ENCODE peak calls at places on chromosomes 6 and 20, in four cellular contexts. F is IMR-90, P is ovary, X is fibroblast of lung. U is an unnamed sample. For H3K9me3, the result is how much of the 10 kb centered on the place peaks cover.

GRCh38 chr6:14540276-14540675 is 422.7 kb downstream of the CD83 start:
- DNase-seq in F (peak), P (no peak), X (peak), U (no peak)

GRCh38 chr6:56775498-56776166 is 132.9 kb upstream of the DST start:
- DNase-seq in F (no peak), P (no peak), X (no peak), U (no peak)

GRCh38 chr6:163670283-163670682 is 255.8 kb downstream of the QKI start:
- DNase-seq in F (no peak), P (no peak), X (no peak), U (no peak)

GRCh38 chr6:44062771-44063560 is 64.3 kb downstream of the MRPL14 start:
- DNase-seq in F (no peak), P (no peak), X (no peak), U (peak)

GRCh38 chr6:31083742-31084354 is 28.5 kb downstream of the C6orf15 start:
- DNase-seq in F (peak), P (no peak), X (peak), U (no peak)

GRCh38 chr6:15888798-15889772 is 226.3 kb upstream of the DTNBP1 start:
- DNase-seq in F (no peak), P (no peak), X (no peak), U (no peak)

GRCh38 chr20:16922834-16923233 is 174.7 kb downstream of the OTOR start:
- DNase-seq in F (peak), P (no peak), X (peak), U (no peak)

GRCh38 chr6:151400473-151400872 is 9.1 kb upstream of the ZBTB2 start:
- DNase-seq in F (peak), P (no peak), X (no peak), U (no peak)

GRCh38 chr20:9218412-9219001 is 149.6 kb downstream of the PLCB4 start:
- DNase-seq in F (peak), P (no peak), X (peak), U (no peak)

GRCh38 chr6:44301782-44302564 is 11.2 kb downstream of the AARS2 start:
- DNase-seq in F (no peak), P (no peak), X (no peak), U (no peak)

GRCh38 chr6:21742238-21742660 is 148.7 kb downstream of the SOX4 start:
- DNase-seq in F (peak), P (no peak), X (peak), U (no peak)

GRCh38 chr6:29834564-29835436 is 7.2 kb downstream of the HLA-G start:
- DNase-seq in F (no peak), P (no peak), X (peak), U (no peak)

GRCh38 chr6:113873043-113873667 is 16.0 kb downstream of the MARCKS start:
- DNase-seq in F (no peak), P (no peak), X (no peak), U (peak)

GRCh38 chr6:49563006-49563886 is 12.8 kb downstream of the C6orf141 start:
- DNase-seq in F (no peak), P (no peak), X (no peak), U (no peak)

GRCh38 chr20:53574819-53575218 is 18.8 kb downstream of the ZNF217 start:
- DNase-seq in F (no peak), P (no peak), X (no peak), U (no peak)

GRCh38 chr20:23078994-23079364 is 7.1 kb downstream of the CD93 start:
- DNase-seq in F (no peak), P (no peak), X (no peak), U (no peak)

GRCh38 chr20:54078296-54078695 is 7.9 kb upstream of the BCAS1 start:
- DNase-seq in F (no peak), P (no peak), X (no peak), U (peak)

GRCh38 chr20:18197382-18198070 is 59.9 kb downstream of the KAT14 start:
- DNase-seq in F (no peak), P (no peak), X (no peak), U (no peak)

GRCh38 chr20:32645134-32645533 is 28.6 kb downstream of the C20orf203 start:
- DNase-seq in F (no peak), P (no peak), X (no peak), U (no peak)

GRCh38 chr6:107673076-107673494 is 151.0 kb downstream of the SCML4 start:
- DNase-seq in F (no peak), P (no peak), X (no peak), U (no peak)

GRCh38 chr20:4871486-4871885 is 129.8 kb downstream of the SLC23A2 start:
- DNase-seq in F (no peak), P (no peak), X (no peak), U (no peak)

GRCh38 chr20:19903168-19903676 is 113.9 kb upstream of the NAA20 start:
- DNase-seq in F (peak), P (peak), X (peak), U (peak)

GRCh38 chr20:18802012-18802634 is 11.5 kb upstream of the SCP2D1 start:
- DNase-seq in F (no peak), P (no peak), X (no peak), U (no peak)

GRCh38 chr6:830667-831327 is 137.9 kb upstream of the EXOC2 start:
- DNase-seq in F (no peak), P (no peak), X (no peak), U (no peak)

GRCh38 chr6:128508588-128509296 is 11.7 kb downstream of the PTPRK start:
- DNase-seq in F (peak), P (no peak), X (peak), U (no peak)

GRCh38 chr6:16493112-16493511 is 254.7 kb downstream of the GMPR start:
- DNase-seq in F (no peak), P (no peak), X (no peak), U (no peak)

GRCh38 chr20:25057234-25058050 is 497 bp downstream of the ACSS1 start:
- DNase-seq in F (peak), P (peak), X (peak), U (peak)

GRCh38 chr20:63057133-63058117 is 50.7 kb upstream of the BHLHE23 start:
- DNase-seq in F (no peak), P (no peak), X (peak), U (no peak)

GRCh38 chr6:111461860-111462259 is 21.2 kb downstream of the REV3L start:
- DNase-seq in F (no peak), P (no peak), X (no peak), U (peak)

GRCh38 chr6:25601797-25602679 is 50.0 kb upstream of the SCGN start:
- DNase-seq in F (peak), P (no peak), X (peak), U (peak)

GRCh38 chr20:38828514-38829295 is 23.2 kb downstream of the PPP1R16B start:
- DNase-seq in F (no peak), P (no peak), X (no peak), U (no peak)

GRCh38 chr6:149887343-149887742 is 10.6 kb downstream of the RAET1E start:
- DNase-seq in F (peak), P (no peak), X (peak), U (no peak)

GRCh38 chr20:31569163-31570020 is 35.7 kb upstream of the ID1 start:
- DNase-seq in F (peak), P (peak), X (peak), U (peak)

GRCh38 chr6:154852700-154853099 is 119.5 kb downstream of the SCAF8 start:
- DNase-seq in F (peak), P (no peak), X (peak), U (no peak)

GRCh38 chr20:4956200-4956810 is 45.0 kb downstream of the SLC23A2 start:
- DNase-seq in F (peak), P (no peak), X (peak), U (peak)

GRCh38 chr20:7146552-7147219 is 379.2 kb downstream of the BMP2 start:
- DNase-seq in F (no peak), P (no peak), X (no peak), U (no peak)

GRCh38 chr6:111663692-111664564 is 58.2 kb upstream of the TRAF3IP2 start:
- DNase-seq in F (peak), P (peak), X (peak), U (no peak)

GRCh38 chr6:58419321-58419720 is 1101.9 kb downstream of the PRIM2 start:
- DNase-seq in F (no peak), P (no peak), X (no peak), U (no peak)

GRCh38 chr6:132179955-132180354 is 221.3 kb downstream of the MOXD1 start:
- DNase-seq in F (no peak), P (no peak), X (no peak), U (peak)

DNA sequence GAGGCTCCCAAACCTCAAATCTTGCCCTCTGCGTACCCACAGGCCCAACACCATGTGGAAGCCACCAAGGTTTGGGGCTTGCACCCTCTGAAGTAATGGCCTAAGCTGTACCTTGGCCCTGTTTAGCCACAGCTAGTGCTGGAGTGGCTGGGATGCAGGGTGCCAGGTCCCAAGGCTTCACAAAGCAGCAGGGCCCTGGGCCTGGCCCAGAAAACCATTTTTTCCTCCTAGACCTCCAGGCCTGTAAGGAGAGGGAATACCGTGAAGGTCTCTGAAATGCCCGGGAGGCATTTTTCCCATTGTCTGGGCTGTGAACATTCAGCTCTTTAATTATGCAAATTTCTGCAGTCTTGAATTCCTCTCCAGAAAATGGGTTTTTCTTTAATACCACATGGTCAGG is 223.7 kb upstream of the CCN2 start:
- DNase-seq in F (no peak), P (no peak), X (no peak), U (no peak)
- H3K9me3 ChIP-seq in F (under half), P (under half), X (under half), U (under half)

GRCh38 chr6:132400641-132401119 is 595 bp downstream of the MOXD1 start:
- DNase-seq in F (no peak), P (no peak), X (no peak), U (no peak)
- H3K4me3 ChIP-seq in F (peak), P (peak), X (peak), U (peak)

GRCh38 chr6:67882436-67883311 is 752.4 kb upstream of the ADGRB3 start:
- DNase-seq in F (no peak), P (no peak), X (no peak), U (no peak)

GRCh38 chr6:67881706-67882065 is 753.4 kb upstream of the ADGRB3 start:
- DNase-seq in F (no peak), P (no peak), X (no peak), U (no peak)

GRCh38 chr6:67883500-67884366 is 751.3 kb upstream of the ADGRB3 start:
- DNase-seq in F (no peak), P (no peak), X (no peak), U (no peak)

GRCh38 chr6:67884442-67884841 is 750.6 kb upstream of the ADGRB3 start:
- DNase-seq in F (no peak), P (no peak), X (no peak), U (no peak)

GRCh38 chr6:67880939-67881705 is 754.0 kb upstream of the ADGRB3 start:
- DNase-seq in F (no peak), P (no peak), X (peak), U (no peak)
- H3K9me3 ChIP-seq in F (under half), P (under half), X (under half), U (under half)

GRCh38 chr6:148590881-148591280 is 155.9 kb upstream of the UST start:
- DNase-seq in F (no peak), P (no peak), X (no peak), U (no peak)

GRCh38 chr6:148591656-148592055 is 155.2 kb upstream of the UST start:
- DNase-seq in F (no peak), P (no peak), X (no peak), U (no peak)

GRCh38 chr6:148595550-148595949 is 151.3 kb upstream of the UST start:
- DNase-seq in F (no peak), P (no peak), X (no peak), U (no peak)

GRCh38 chr6:148593813-148594170 is 153.0 kb upstream of the UST start:
- DNase-seq in F (no peak), P (no peak), X (no peak), U (no peak)

DNA sequence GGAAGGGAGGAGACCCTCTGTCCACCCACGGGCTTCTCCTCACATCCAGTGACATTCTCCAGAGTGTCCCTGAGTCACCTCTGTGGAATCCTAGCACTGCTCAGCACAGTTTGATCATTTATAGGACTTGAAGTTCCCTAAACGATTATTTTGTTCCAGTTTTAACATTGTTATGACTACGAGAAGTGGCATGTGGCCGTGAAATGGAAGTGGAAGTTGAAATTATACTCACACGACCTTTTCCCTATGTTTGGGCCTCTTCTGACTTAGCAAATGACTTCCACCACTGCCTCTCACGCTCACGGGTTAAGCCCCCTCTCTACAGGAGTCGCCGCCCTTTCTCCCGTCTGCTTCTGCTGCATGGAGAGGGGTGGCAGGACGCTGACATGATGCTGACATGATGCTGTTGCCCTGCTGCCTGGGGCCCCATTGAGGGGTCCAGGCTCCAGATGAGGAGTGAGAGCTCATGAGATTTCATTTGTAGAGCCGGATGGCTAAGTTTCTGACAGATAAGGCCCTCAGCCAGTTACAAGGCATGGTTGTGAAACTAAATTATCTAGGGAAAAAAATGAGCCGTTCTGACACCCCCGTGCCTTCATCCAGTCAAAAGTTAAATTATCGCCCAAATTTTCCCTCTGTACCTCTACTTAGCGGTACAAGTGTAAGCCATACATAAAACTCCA is 153.6 kb upstream of the UST start:
- DNase-seq in F (peak), P (no peak), X (peak), U (no peak)
- H3K4me3 ChIP-seq in F (no peak), P (no peak), X (no peak), U (no peak)

DNA sequence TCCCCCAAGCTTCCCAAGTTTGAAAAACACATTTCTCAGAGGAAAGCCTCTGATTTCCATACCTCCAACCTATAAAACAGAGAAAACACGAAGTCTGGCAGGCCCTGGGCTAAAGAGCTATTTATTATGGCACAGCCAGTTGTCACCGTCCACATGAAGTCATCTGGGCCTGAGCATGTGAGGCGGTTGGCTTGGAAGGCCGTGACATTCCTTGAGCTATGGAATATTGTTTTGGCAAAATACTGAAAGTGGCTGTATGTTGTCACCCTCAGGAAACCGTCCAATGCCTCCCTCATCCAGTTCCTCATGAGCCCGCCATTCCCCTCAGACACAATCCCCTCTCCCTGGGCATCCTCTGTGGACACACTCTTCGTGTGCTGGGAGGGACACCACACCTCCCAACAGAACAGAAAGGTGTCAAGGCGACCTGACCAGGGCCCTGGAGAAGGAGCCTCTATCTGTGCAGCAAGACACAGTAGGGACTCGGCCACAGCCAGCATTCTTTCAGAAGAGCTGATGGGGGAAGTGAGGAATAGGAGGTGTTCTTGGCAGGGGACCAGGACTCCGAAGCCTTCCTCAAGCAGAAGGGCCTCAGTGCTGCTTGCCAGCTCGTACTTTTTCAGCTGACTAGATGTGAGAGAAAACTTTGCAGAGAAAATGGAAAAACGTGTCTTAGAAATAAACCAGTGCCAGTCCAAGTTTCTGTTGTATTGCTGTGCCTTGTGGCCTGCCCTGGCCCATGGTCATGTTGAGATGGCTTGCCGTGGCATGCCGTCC is 120.5 kb downstream of the SOD2 start:
- DNase-seq in F (no peak), P (no peak), X (no peak), U (no peak)
- H3K9me3 ChIP-seq in F (under half), P (under half), X (under half), U (under half)

DNA sequence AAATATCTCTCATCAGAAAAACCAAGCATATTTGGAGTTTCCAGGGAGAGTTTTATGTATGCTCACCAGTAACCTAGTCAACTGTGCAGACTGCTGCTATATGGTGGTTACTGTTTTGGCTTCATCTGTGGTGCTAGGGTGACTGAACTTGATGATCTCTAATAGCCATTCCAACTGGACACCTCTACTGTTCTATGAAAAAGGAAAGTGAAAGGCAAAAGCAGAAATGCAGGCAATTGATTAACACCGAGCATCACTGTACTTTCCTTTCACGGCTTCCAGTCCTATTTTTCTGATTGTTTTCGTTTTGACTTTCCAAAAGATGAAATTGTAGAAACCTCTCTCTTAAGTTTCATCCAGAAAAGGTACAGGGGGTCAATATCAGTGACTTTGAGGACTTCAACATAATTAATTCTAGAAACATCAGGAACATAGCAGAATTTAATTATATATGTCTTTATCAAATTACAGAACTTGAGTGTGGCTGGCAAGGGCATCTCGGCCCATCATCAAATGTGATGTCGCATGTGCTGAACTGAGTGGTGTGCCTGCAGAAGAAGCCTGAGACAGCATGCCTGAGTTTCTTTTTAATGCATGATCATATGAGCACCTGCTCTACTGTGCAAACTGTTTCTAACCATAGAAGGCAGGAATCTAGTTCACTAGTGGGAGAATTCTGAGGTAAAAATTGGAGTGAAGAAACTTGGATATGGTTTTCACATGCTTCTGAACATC is 464.3 kb upstream of the FLRT3 start:
- DNase-seq in F (no peak), P (no peak), X (no peak), U (no peak)
- H3K4me3 ChIP-seq in F (no peak), P (no peak), X (no peak), U (no peak)

GRCh38 chr6:78565997-78566396 is 301.4 kb upstream of the IRAK1BP1 start:
- DNase-seq in F (no peak), P (no peak), X (no peak), U (no peak)

GRCh38 chr6:78570044-78570443 is 297.3 kb upstream of the IRAK1BP1 start:
- DNase-seq in F (no peak), P (no peak), X (no peak), U (no peak)
- H3K9me3 ChIP-seq in F (under half), P (under half), X (under half), U (under half)

DNA sequence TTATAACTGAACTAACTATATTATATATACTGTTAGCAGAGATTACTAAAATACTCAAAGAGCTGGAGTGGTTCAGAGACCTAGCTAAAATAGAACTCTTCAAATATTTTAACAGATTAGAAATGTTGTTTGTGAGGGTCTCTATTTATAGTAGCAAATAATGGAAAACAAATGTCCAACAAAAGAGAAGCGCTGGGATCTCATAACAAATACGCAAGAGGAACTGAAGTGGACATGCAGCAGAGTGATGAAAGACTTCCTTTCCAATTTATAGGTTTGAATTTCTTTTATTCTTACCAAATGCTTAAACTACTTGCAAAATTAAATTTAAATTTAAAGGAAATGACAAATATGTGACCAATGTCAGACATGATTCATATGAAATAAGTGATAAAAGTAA is 49.9 kb downstream of the PIGU start:
- DNase-seq in F (no peak), P (no peak), X (no peak), U (no peak)
- H3K4me3 ChIP-seq in F (no peak), P (no peak), X (no peak), U (no peak)